ENCODE peak calls at places on chromosomes 3 and 15, in seven cellular contexts. G, T, B, A, E, N and J are unnamed samples.

GRCh38 chr3:149999421-149999820 is 28.7 kb upstream of the PFN2 start:
- DNase-seq in G (no peak), T (no peak), B (no peak), A (no peak), E (no peak), N (no peak), J (no peak)

GRCh38 chr3:41434781-41435180 is 235.5 kb downstream of the CTNNB1 start:
- DNase-seq in G (no peak), T (no peak), B (no peak), A (no peak), E (no peak), N (no peak), J (no peak)

GRCh38 chr3:178719036-178719635 is 182.9 kb downstream of the KCNMB2 start:
- DNase-seq in G (no peak), T (peak), B (peak), A (no peak), E (no peak), N (no peak), J (no peak)

GRCh38 chr15:60871152-60871551 is 357.9 kb downstream of the RORA start:
- DNase-seq in G (no peak), T (no peak), B (no peak), A (no peak), E (no peak), N (no peak), J (no peak)

GRCh38 chr15:85031944-85032587 is 50.4 kb downstream of the PDE8A start:
- DNase-seq in G (no peak), T (no peak), B (no peak), A (no peak), E (no peak), N (no peak), J (no peak)

GRCh38 chr3:43872901-43873300 is 182.2 kb downstream of the ABHD5 start:
- DNase-seq in G (no peak), T (peak), B (no peak), A (no peak), E (no peak), N (no peak), J (peak)

GRCh38 chr3:195443391-195443989 is 670 bp upstream of the ACAP2 start:
- DNase-seq in G (peak), T (no peak), B (no peak), A (no peak), E (no peak), N (no peak), J (no peak)

GRCh38 chr3:73542127-73542526 is 82.6 kb downstream of the PDZRN3 start:
- DNase-seq in G (peak), T (no peak), B (no peak), A (no peak), E (no peak), N (no peak), J (no peak)

GRCh38 chr3:35439626-35440025 is 199.7 kb upstream of the ARPP21 start:
- DNase-seq in G (no peak), T (no peak), B (no peak), A (no peak), E (no peak), N (no peak), J (no peak)

GRCh38 chr3:159788291-159788690 is 200.3 kb upstream of the IL12A start:
- DNase-seq in G (no peak), T (no peak), B (no peak), A (no peak), E (no peak), N (no peak), J (no peak)

GRCh38 chr3:178480274-178480673 is 56.0 kb upstream of the KCNMB2 start:
- DNase-seq in G (no peak), T (no peak), B (no peak), A (no peak), E (no peak), N (no peak), J (no peak)

GRCh38 chr3:105647047-105647446 is 221.8 kb downstream of the CBLB start:
- DNase-seq in G (peak), T (peak), B (no peak), A (no peak), E (no peak), N (no peak), J (peak)

GRCh38 chr3:100352296-100353178 is 18.0 kb downstream of the NIT2 start:
- DNase-seq in G (no peak), T (no peak), B (no peak), A (no peak), E (no peak), N (no peak), J (no peak)